ENCODE peak calls at places on chromosomes 11 and 22, in four cellular contexts. K, C, X and E are unnamed samples.

GRCh38 chr11:101327908-101328307 is 198.3 kb upstream of the PGR start:
- DNase-seq in K (no peak), C (no peak), X (no peak), E (no peak)

GRCh38 chr11:102590646-102591045 is 34.5 kb downstream of the MMP20 start:
- DNase-seq in K (no peak), C (no peak), X (no peak), E (no peak)

GRCh38 chr22:28628766-28629165 is 50.9 kb downstream of the TTC28 start:
- DNase-seq in K (no peak), C (no peak), X (no peak), E (no peak)

GRCh38 chr22:27662359-27663030 is 139.1 kb downstream of the MN1 start:
- DNase-seq in K (no peak), C (no peak), X (no peak), E (no peak)

GRCh38 chr11:106956887-106957505 is 61.3 kb downstream of the GUCY1A2 start:
- DNase-seq in K (peak; percentile 34), C (no peak), X (no peak), E (no peak)

GRCh38 chr11:83092488-83093384 is 21.0 kb upstream of the RAB30 start:
- DNase-seq in K (no peak), C (no peak), X (no peak), E (peak; percentile 51)

GRCh38 chr22:17436981-17437410 is 67.7 kb downstream of the CECR2 start:
- DNase-seq in K (no peak), C (no peak), X (no peak), E (no peak)

GRCh38 chr22:35343664-35344550 is 37.0 kb upstream of the HMOX1 start:
- DNase-seq in K (no peak), C (no peak), X (no peak), E (no peak)

GRCh38 chr22:21450320-21450831 is 16.8 kb upstream of the TMEM191C start:
- DNase-seq in K (no peak), C (no peak), X (no peak), E (no peak)

GRCh38 chr11:28657378-28658030 is 549.3 kb downstream of the METTL15 start:
- DNase-seq in K (no peak), C (no peak), X (no peak), E (no peak)

GRCh38 chr11:118295834-118296454 is 8.6 kb upstream of the CD3E start:
- DNase-seq in K (no peak), C (no peak), X (peak; percentile 32), E (peak; percentile 43)

GRCh38 chr22:38699784-38700183 is 959 bp downstream of the JOSD1 start:
- DNase-seq in K (no peak), C (no peak), X (no peak), E (no peak)

GRCh38 chr11:120546312-120547205 is 35.0 kb downstream of the GRIK4 start:
- DNase-seq in K (no peak), C (no peak), X (no peak), E (peak; percentile 58)

GRCh38 chr22:46402505-46402904 is 67.0 kb downstream of the TRMU start:
- DNase-seq in K (no peak), C (no peak), X (no peak), E (no peak)

GRCh38 chr22:32409977-32410376 is 2.1 kb downstream of the RTCB start:
- DNase-seq in K (no peak), C (no peak), X (no peak), E (no peak)

GRCh38 chr11:96238563-96239166 is 104.3 kb downstream of the MAML2 start:
- DNase-seq in K (no peak), C (no peak), X (no peak), E (no peak)

GRCh38 chr11:45075952-45076351 is 70.5 kb upstream of the PRDM11 start:
- DNase-seq in K (no peak), C (no peak), X (no peak), E (no peak)

GRCh38 chr11:72788250-72788649 is 5.6 kb downstream of the STARD10 start:
- DNase-seq in K (no peak), C (no peak), X (no peak), E (no peak)

GRCh38 chr11:93032580-93032979 is 63.1 kb downstream of the MTNR1B start:
- DNase-seq in K (no peak), C (no peak), X (no peak), E (no peak)

GRCh38 chr22:17303840-17304779 is 65.2 kb upstream of the CECR2 start:
- DNase-seq in K (no peak), C (peak; percentile 77), X (no peak), E (no peak)

GRCh38 chr11:57785072-57785471 is 23.5 kb downstream of the CTNND1 start:
- DNase-seq in K (no peak), C (no peak), X (no peak), E (no peak)

GRCh38 chr22:34943830-34944229 is 122.1 kb upstream of the ISX start:
- DNase-seq in K (no peak), C (no peak), X (no peak), E (no peak)

GRCh38 chr11:134566311-134566710 is 154.3 kb upstream of the B3GAT1 start:
- DNase-seq in K (no peak), C (no peak), X (no peak), E (no peak)

GRCh38 chr11:114260483-114260882 is 35.7 kb upstream of the NNMT start:
- DNase-seq in K (no peak), C (no peak), X (no peak), E (no peak)

GRCh38 chr11:134033696-134034491 is 35.0 kb upstream of the JAM3 start:
- DNase-seq in K (peak; percentile 77), C (no peak), X (peak; percentile 26), E (peak; percentile 21)

GRCh38 chr11:62322524-62322923 is 14.7 kb upstream of the ASRGL1 start:
- DNase-seq in K (no peak), C (no peak), X (no peak), E (no peak)

GRCh38 chr11:33168605-33169240 is 7.4 kb upstream of the CSTF3 start:
- DNase-seq in K (no peak), C (no peak), X (no peak), E (no peak)

GRCh38 chr11:98616256-98616655 is 404.5 kb upstream of the CNTN5 start:
- DNase-seq in K (no peak), C (no peak), X (no peak), E (no peak)

GRCh38 chr11:61429691-61430582 is at the start of the genes CPSF7 and SDHAF2:
- DNase-seq in K (peak; percentile 82), C (peak; percentile 69), X (peak; percentile 94), E (peak; percentile 84)

GRCh38 chr11:94652735-94653284 is 85.6 kb downstream of the PIWIL4 start:
- DNase-seq in K (no peak), C (no peak), X (no peak), E (no peak)
- H3K4me1 ChIP-seq in K (peaks cover 35% of the 10 kb centered on the region), C (no peaks in the 10 kb centered on the region), X (no peaks in the 10 kb centered on the region), E (no peaks in the 10 kb centered on the region)

GRCh38 chr11:40032331-40032730 is 1427.1 kb downstream of the LRRC4C start:
- DNase-seq in K (no peak), C (no peak), X (no peak), E (no peak)
- TF ChIP-seq EGR1 in K (no peak), C (no peak), X (no peak), E (no peak)

GRCh38 chr11:112529071-112529470 is 268.4 kb upstream of the PLET1 start:
- DNase-seq in K (no peak), C (no peak), X (no peak), E (no peak)
- H3K4me1 ChIP-seq in K (no peaks in the 10 kb centered on the region), C (peaks cover 6% of the 10 kb centered on the region), X (no peaks in the 10 kb centered on the region), E (no peaks in the 10 kb centered on the region)

DNA sequence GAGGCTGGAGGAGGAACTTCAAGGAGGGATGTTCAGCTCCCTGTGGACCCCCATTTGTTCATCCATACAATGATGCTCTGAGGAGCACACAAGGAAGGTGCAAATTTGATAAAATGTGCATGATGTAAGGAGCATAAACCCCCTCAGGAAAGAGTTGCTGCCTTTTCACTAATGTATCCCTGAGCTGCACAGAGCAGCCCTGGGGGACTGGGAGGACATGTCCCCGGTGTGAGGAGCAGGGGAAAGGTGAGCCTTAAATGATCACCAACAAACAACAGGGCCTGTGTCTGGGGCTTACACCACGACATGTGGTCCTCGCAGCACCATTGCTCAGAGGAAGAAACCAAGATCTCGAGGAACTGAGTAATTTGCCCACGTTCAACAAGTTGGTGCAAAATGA is 3.5 kb upstream of the MAPK8IP2 start:
- DNase-seq in K (no peak), C (no peak), X (no peak), E (no peak)
- TF ChIP-seq EGR1 in K (no peak), C (no peak), X (no peak), E (no peak)

GRCh38 chr11:124758355-124759267 is 3.5 kb downstream of the ESAM start:
- DNase-seq in K (peak; percentile 70), C (no peak), X (peak; percentile 72), E (peak; percentile 59)
- H3K4me1 ChIP-seq in K (peaks cover 6% of the 10 kb centered on the region), C (peaks cover 18% of the 10 kb centered on the region), X (peaks cover under 1% of the 10 kb centered on the region), E (peaks cover 36% of the 10 kb centered on the region)

GRCh38 chr11:64358907-64359711 is at the start of gene RPS6KA4:
- DNase-seq in K (no peak), C (no peak), X (peak; percentile 88), E (no peak)

GRCh38 chr11:64356498-64357411 is 2.2 kb upstream of the RPS6KA4 start:
- DNase-seq in K (no peak), C (no peak), X (peak; percentile 88), E (peak; percentile 80)

GRCh38 chr11:64357446-64357845 is 1.5 kb upstream of the RPS6KA4 start:
- DNase-seq in K (no peak), C (no peak), X (no peak), E (no peak)

GRCh38 chr11:64358536-64358906 is 441 bp upstream of the RPS6KA4 start:
- DNase-seq in K (no peak), C (no peak), X (no peak), E (no peak)

GRCh38 chr11:64357904-64358535 is 942 bp upstream of the RPS6KA4 start:
- DNase-seq in K (no peak), C (no peak), X (peak; percentile 85), E (no peak)
- TF ChIP-seq EGR1 in K (no peak), C (no peak), X (no peak), E (no peak)

GRCh38 chr11:75403037-75403436 is 3.7 kb downstream of the RPS3 start:
- DNase-seq in K (no peak), C (no peak), X (no peak), E (no peak)
- H3K4me1 ChIP-seq in K (peaks cover 9% of the 10 kb centered on the region), C (no peaks in the 10 kb centered on the region), X (peaks cover 43% of the 10 kb centered on the region), E (peaks cover 4% of the 10 kb centered on the region)